ENCODE peak calls at places on chromosomes 13 and 19, in seven cellular contexts. O is cardiac muscle cell; F is fibroblast of lung; V is Peyer's patch; S is cardiac fibroblast; W is CD8-positive, alpha-beta T cell; H is AG09319. R is an unnamed sample.

GRCh38 chr13:19764237-19764636 is 18.5 kb downstream of the PSPC1 start:
- DNase-seq in O (no peak), F (no peak), S (no peak), V (no peak), H (no peak), W (no peak), R (no peak)

GRCh38 chr19:34995551-34995950 is 4.6 kb upstream of the GRAMD1A start:
- DNase-seq in W (no peak), V (no peak), S (no peak), O (no peak), F (no peak), H (no peak), R (no peak)

GRCh38 chr13:33284916-33285315 is 639 bp downstream of the STARD13 start:
- DNase-seq in H (no peak), S (peak), W (no peak), O (peak), F (no peak), V (no peak), R (no peak)

GRCh38 chr13:99687728-99688397 is 186.6 kb downstream of the TM9SF2 start:
- DNase-seq in F (no peak), S (no peak), W (no peak), V (no peak), H (no peak), O (no peak), R (no peak)

GRCh38 chr19:12759686-12760085 is 8.1 kb downstream of the BEST2 start:
- DNase-seq in V (no peak), H (no peak), O (no peak), S (no peak), W (no peak), F (no peak), R (no peak)

GRCh38 chr19:3335431-3336350 is 30.7 kb upstream of the NFIC start:
- DNase-seq in F (peak), W (no peak), H (no peak), O (peak), V (peak), S (peak), R (no peak)

GRCh38 chr19:5914946-5915781 is 1.1 kb downstream of the CAPS start:
- DNase-seq in H (no peak), S (no peak), W (no peak), F (no peak), O (no peak), V (no peak), R (no peak)

GRCh38 chr13:48161530-48162179 is 66.8 kb upstream of the MED4 start:
- DNase-seq in H (no peak), S (no peak), W (no peak), O (no peak), F (no peak), V (no peak), R (no peak)

GRCh38 chr13:25044071-25044470 is 51.9 kb upstream of the PABPC3 start:
- DNase-seq in S (no peak), W (no peak), O (no peak), F (no peak), H (no peak), V (no peak), R (no peak)

GRCh38 chr19:49861541-49862410 is 5.6 kb downstream of the PNKP start:
- DNase-seq in H (no peak), S (no peak), O (no peak), W (no peak), V (peak), F (no peak), R (no peak)

GRCh38 chr13:71935166-71935840 is 68.3 kb upstream of the DACH1 start:
- DNase-seq in O (no peak), F (no peak), S (no peak), V (no peak), H (no peak), W (no peak), R (no peak)

GRCh38 chr13:30196025-30196424 is 111.3 kb downstream of the KATNAL1 start:
- DNase-seq in O (peak), H (no peak), F (peak), S (peak), W (no peak), V (no peak), R (no peak)

GRCh38 chr19:12825259-12826131 is 8.9 kb downstream of the RTBDN start:
- DNase-seq in V (no peak), O (peak), W (peak), H (no peak), F (no peak), S (peak), R (no peak)

GRCh38 chr19:14368011-14368513 is 13.2 kb upstream of the ADGRE5 start:
- DNase-seq in V (no peak), H (no peak), W (no peak), S (no peak), O (peak), F (no peak), R (no peak)

GRCh38 chr19:48196321-48196761 is 25.9 kb downstream of the ZSWIM9 start:
- DNase-seq in V (no peak), S (no peak), W (no peak), F (no peak), O (peak), H (no peak), R (no peak)

GRCh38 chr13:97460004-97460756 is 26.2 kb downstream of the RAP2A start:
- DNase-seq in V (no peak), S (peak), F (peak), H (no peak), W (no peak), O (peak), R (no peak)

GRCh38 chr13:98972627-98973026 is 5.2 kb downstream of the DOCK9 start:
- DNase-seq in S (peak), O (peak), V (no peak), H (no peak), W (no peak), F (no peak), R (peak)

GRCh38 chr19:45125975-45126493 is 33.1 kb downstream of the PPP1R37 start:
- DNase-seq in O (peak), H (no peak), S (peak), F (peak), W (peak), V (peak), R (peak)

GRCh38 chr13:104534847-104535246 is 1468.6 kb upstream of the SLC10A2 start:
- DNase-seq in V (no peak), F (no peak), H (no peak), S (no peak), O (no peak), W (no peak), R (no peak)

GRCh38 chr13:99370476-99371272 is 63.5 kb upstream of the GPR183 start:
- DNase-seq in F (no peak), W (peak), V (no peak), S (no peak), H (no peak), O (no peak), R (no peak)

GRCh38 chr13:26628706-26629105 is 71.2 kb downstream of the WASF3 start:
- DNase-seq in W (no peak), O (peak), V (no peak), F (peak), H (no peak), S (peak), R (no peak)

GRCh38 chr19:1259206-1259872 is 9.8 kb upstream of the CIRBP start:
- DNase-seq in O (peak), H (no peak), F (peak), V (peak), S (peak), W (peak), R (no peak)

GRCh38 chr19:38941979-38942378 is 11.2 kb downstream of the MRPS12 start:
- DNase-seq in W (no peak), O (no peak), F (no peak), V (no peak), S (no peak), H (no peak), R (no peak)

GRCh38 chr19:38939957-38940356 is 9.2 kb downstream of the MRPS12 start:
- DNase-seq in O (no peak), H (no peak), V (no peak), W (no peak), S (no peak), F (no peak), R (no peak)

GRCh38 chr19:38944981-38945506 is 14.3 kb downstream of the MRPS12 start:
- DNase-seq in O (no peak), S (no peak), V (no peak), H (no peak), W (peak), F (no peak), R (no peak)

GRCh38 chr19:38945562-38946228 is 15.0 kb downstream of the MRPS12 start:
- DNase-seq in W (no peak), S (no peak), V (no peak), F (no peak), O (no peak), H (no peak), R (no peak)

GRCh38 chr19:38942471-38943181 is 11.9 kb downstream of the MRPS12 start:
- DNase-seq in F (no peak), H (no peak), W (no peak), O (no peak), S (no peak), V (no peak), R (no peak)
- TF ChIP-seq CTCF in F (no peak), H (no peak), W (no peak), O (no peak), S (no peak), V (no peak), R (no peak)

DNA sequence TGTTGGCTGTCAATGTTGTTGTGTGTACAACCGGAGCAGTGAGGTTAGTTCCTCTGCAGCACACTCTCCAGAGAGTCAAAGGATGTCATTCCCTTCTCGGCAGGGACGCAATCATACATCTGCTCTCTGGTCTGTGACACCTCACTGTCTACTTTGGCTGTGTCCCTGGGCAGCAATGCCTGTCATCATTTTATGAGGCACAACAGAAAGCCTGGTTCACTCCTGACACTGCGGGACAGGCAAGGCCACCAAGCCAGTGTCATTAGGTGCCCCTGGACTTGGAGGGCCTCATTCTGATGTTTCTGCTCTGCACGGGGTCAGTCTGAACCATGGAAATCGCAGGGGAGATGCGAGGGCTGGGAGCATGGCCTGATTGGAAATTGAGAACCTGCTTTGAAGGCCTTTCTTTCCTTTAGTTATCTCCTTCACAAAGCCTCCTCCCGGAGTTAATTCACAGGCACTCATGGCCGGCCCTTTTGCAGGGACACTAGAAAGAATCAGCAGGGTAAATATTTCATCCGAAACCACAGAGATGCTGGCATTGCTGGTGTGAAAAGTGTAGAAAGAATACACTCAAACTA is 284.4 kb downstream of the ZNF536 start:
- DNase-seq in F (no peak), V (no peak), W (no peak), O (no peak), H (no peak), S (no peak), R (no peak)
- TF ChIP-seq CTCF in F (no peak), V (no peak), W (no peak), O (no peak), H (no peak), S (no peak), R (no peak)

DNA sequence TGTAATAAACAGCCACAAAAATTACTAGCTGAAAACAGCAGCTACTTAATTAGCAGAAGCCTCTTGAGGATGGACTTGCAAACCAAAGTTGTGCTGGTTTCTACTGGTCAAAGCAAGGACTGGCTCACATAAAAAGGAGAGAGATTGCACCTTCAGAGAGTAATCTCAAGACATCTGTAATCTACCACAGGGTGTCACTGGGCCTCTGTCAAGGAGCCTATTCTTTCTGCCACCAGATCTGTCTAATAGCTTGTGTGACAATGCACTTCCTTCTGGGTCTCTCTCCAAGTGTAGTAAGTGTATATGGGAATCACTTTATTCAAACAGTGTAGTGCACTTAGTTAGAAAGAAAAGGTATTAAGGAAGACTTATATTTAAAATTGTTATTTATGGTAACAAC is 24.4 kb upstream of the ZNF561 start:
- DNase-seq in V (no peak), H (no peak), W (no peak), S (no peak), O (no peak), F (no peak), R (no peak)
- TF ChIP-seq CTCF in V (no peak), H (no peak), W (no peak), S (no peak), O (no peak), F (no peak), R (no peak)

GRCh38 chr19:4361152-4362037 is 18.0 kb downstream of the MPND start:
- DNase-seq in O (no peak), V (peak), W (no peak), S (no peak), F (peak), H (no peak), R (no peak)

GRCh38 chr19:4359627-4360000 is 16.3 kb downstream of the MPND start:
- DNase-seq in W (no peak), V (no peak), S (no peak), H (no peak), F (no peak), O (no peak), R (no peak)

GRCh38 chr19:4360081-4360569 is 16.8 kb downstream of the MPND start:
- DNase-seq in H (no peak), F (no peak), O (no peak), V (no peak), W (no peak), S (no peak), R (no peak)

GRCh38 chr19:4362038-4362828 is 18.9 kb downstream of the MPND start:
- DNase-seq in S (no peak), W (no peak), F (no peak), V (peak), H (no peak), O (no peak), R (no peak)

DNA sequence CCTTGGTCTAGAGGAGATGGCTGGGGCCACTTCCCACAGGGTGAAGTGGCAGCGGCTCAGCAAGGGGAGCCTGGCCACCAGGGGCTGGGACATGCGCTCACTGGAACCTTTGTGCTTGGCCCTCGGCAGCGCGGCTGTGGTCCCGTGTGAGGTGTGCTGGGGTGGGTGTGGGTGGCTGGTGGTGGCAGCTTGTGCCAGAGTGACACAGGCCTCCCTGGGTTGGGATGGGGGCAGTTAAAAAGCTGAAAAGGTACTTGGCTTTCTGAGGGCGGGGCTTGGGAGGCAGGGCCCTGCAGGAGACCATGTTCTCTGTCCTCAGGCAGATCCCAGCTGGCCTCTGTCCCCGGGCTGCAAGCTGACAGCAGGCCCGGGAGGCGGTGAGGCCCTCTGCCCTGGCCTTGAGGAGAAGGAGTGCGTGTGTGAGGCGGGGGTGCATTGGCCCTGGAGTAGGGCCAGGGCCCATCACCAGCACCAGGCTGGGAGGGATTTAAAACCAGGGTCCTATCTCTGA is 17.3 kb downstream of the MPND start:
- DNase-seq in O (peak), W (no peak), H (no peak), V (peak), S (no peak), F (peak), R (no peak)
- TF ChIP-seq CTCF in O (no peak), W (no peak), H (no peak), V (no peak), S (no peak), F (no peak), R (no peak)

R was measured in RWPE1.